ENCODE peak calls at places on chromosomes 2 and 18, in nine cellular contexts. L, H, O, A, Y, C, T, Q and F are unnamed samples.

GRCh38 chr18:74219056-74219455 is 70.7 kb downstream of the TIMM21 start:
- DNase-seq in H (no peak), C (no peak), O (no peak), A (no peak), T (no peak), L (no peak), Q (no peak), Y (no peak), F (peak; percentile 59)

GRCh38 chr2:154740360-154740759 is 41.9 kb downstream of the KCNJ3 start:
- DNase-seq in Y (no peak), Q (no peak), T (no peak), A (peak; percentile 94), O (no peak), L (no peak), C (no peak), H (no peak), F (no peak)

GRCh38 chr2:27303093-27304025 is 4.9 kb downstream of the UCN start:
- DNase-seq in O (peak; percentile 67), L (peak; percentile 39), Q (peak; percentile 17), Y (peak; percentile 88), A (peak; percentile 84), C (peak; percentile 67), T (no peak), H (peak; percentile 56), F (peak; percentile 80)

GRCh38 chr18:45449761-45450227 is 165.5 kb upstream of the SLC14A2 start:
- DNase-seq in Y (peak; percentile 64), O (no peak), T (no peak), H (peak; percentile 43), C (peak; percentile 60), Q (no peak), L (peak; percentile 15), A (peak; percentile 87), F (no peak)

GRCh38 chr2:24049485-24050021 is at the start of gene FKBP1B:
- DNase-seq in T (peak; percentile 20), H (peak; percentile 63), C (peak; percentile 76), Q (peak; percentile 57), Y (peak; percentile 67), A (peak; percentile 84), L (no peak), O (peak; percentile 78), F (peak; percentile 47)

GRCh38 chr2:75605770-75606535 is 40.6 kb upstream of the MRPL19 start:
- DNase-seq in C (peak; percentile 65), L (peak; percentile 91), Q (no peak), A (peak; percentile 7), Y (peak; percentile 99), O (no peak), T (no peak), H (peak; percentile 97), F (peak; percentile 91)

GRCh38 chr2:16628316-16628715 is 37.3 kb downstream of the CYRIA start:
- DNase-seq in Q (no peak), C (no peak), H (no peak), L (no peak), O (no peak), T (no peak), A (no peak), Y (no peak), F (no peak)

GRCh38 chr2:157876771-157877108 is 610 bp upstream of the ACVR1 start:
- DNase-seq in H (no peak), O (no peak), T (no peak), Y (no peak), L (no peak), Q (no peak), C (no peak), A (no peak), F (peak; percentile 30)

GRCh38 chr2:237724811-237725478 is 73.6 kb upstream of the RBM44 start:
- DNase-seq in Y (no peak), A (peak; percentile 80), C (peak; percentile 83), O (no peak), Q (no peak), T (no peak), H (no peak), L (no peak), F (no peak)

GRCh38 chr2:242040681-242041080 is 171.2 kb downstream of the RTP5 start:
- DNase-seq in A (no peak), Q (no peak), Y (no peak), T (no peak), H (no peak), C (no peak), L (no peak), O (no peak), F (no peak)

GRCh38 chr2:200253631-200254030 is 52.9 kb upstream of the SPATS2L start:
- DNase-seq in C (peak; percentile 62), Y (peak; percentile 60), Q (no peak), A (no peak), L (no peak), O (no peak), H (no peak), T (no peak), F (peak; percentile 43)

GRCh38 chr18:41576643-41577042 is 378.4 kb upstream of the PIK3C3 start:
- DNase-seq in C (no peak), Q (no peak), Y (no peak), A (peak; percentile 64), T (no peak), H (no peak), L (no peak), O (peak; percentile 5), F (no peak)

GRCh38 chr2:232478571-232479340 is 8.9 kb downstream of the ECEL1 start:
- DNase-seq in L (no peak), Y (no peak), T (no peak), Q (no peak), A (no peak), O (no peak), H (no peak), C (no peak), F (no peak)

GRCh38 chr2:37686792-37687595 is 15.6 kb upstream of the CDC42EP3 start:
- DNase-seq in Q (no peak), A (no peak), H (no peak), T (no peak), C (no peak), O (no peak), L (no peak), Y (no peak), F (no peak)

GRCh38 chr18:23386317-23386716 is 66.8 kb upstream of the RIOK3 start:
- DNase-seq in Y (no peak), H (no peak), T (no peak), C (no peak), L (no peak), O (no peak), A (no peak), Q (no peak), F (peak; percentile 11)

GRCh38 chr18:26190506-26190905 is 35.7 kb upstream of the TAF4B start:
- DNase-seq in L (no peak), Y (no peak), A (no peak), Q (no peak), O (no peak), H (no peak), T (peak; percentile 5), C (no peak), F (no peak)

GRCh38 chr2:124607679-124608078 is 582.6 kb downstream of the CNTNAP5 start:
- DNase-seq in Y (no peak), A (no peak), Q (no peak), T (no peak), O (no peak), L (no peak), H (no peak), C (no peak), F (no peak)

GRCh38 chr18:668263-668662 is 10.8 kb downstream of the TYMS start:
- DNase-seq in O (no peak), H (no peak), C (no peak), L (no peak), Y (no peak), T (no peak), A (no peak), Q (no peak), F (no peak)

GRCh38 chr2:130336877-130337734 is 5.6 kb upstream of the IMP4 start:
- DNase-seq in T (no peak), Q (peak; percentile 52), O (peak; percentile 89), A (peak; percentile 83), H (peak; percentile 84), L (peak; percentile 41), Y (peak; percentile 68), C (peak; percentile 95), F (peak; percentile 83)

GRCh38 chr2:155235710-155236109 is 537.2 kb downstream of the KCNJ3 start:
- DNase-seq in C (no peak), O (no peak), T (no peak), H (no peak), Y (no peak), Q (no peak), A (no peak), L (no peak), F (no peak)

GRCh38 chr2:108061485-108062042 is 75.2 kb downstream of the SLC5A7 start:
- DNase-seq in L (no peak), H (no peak), Y (no peak), O (no peak), Q (no peak), C (no peak), A (no peak), T (no peak), F (no peak)

GRCh38 chr2:751474-751873 is 74.3 kb upstream of the TMEM18 start:
- DNase-seq in Q (no peak), Y (no peak), O (no peak), H (no peak), T (no peak), A (no peak), C (no peak), L (no peak), F (no peak)

GRCh38 chr18:63936156-63936931 is 12.8 kb upstream of the HMSD start:
- DNase-seq in Y (peak; percentile 92), L (peak; percentile 7), O (peak; percentile 60), C (peak; percentile 89), T (peak; percentile 6), H (peak; percentile 46), Q (peak; percentile 32), A (peak; percentile 95), F (peak; percentile 73)